ENCODE peak calls at places on chromosomes 6 and 20, in nine cellular contexts. Z is left cardiac atrium; X is activated naive CD8-positive, alpha-beta T cell treated with anti-CD3 and anti-CD28 coated beads, Interleukin-2, amount 50 U/mL, for 24 hours; Q is Panc1; C is GM12878; T is activated CD8-positive, alpha-beta T cell treated with anti-CD3 and anti-CD28 coated beads, Interleukin-2, amount 10 ng/mL, durations not matched to agents 7 days and 5 days; G is sciatic nerve; N is Right ventricle myocardium superior; P is activated T-cell treated with anti-CD3 and anti-CD28 coated beads, Interleukin-2, amount 50 U/mL, for 72 hours. W is an unnamed sample.

GRCh38 chr6:132797975-132798819 is at the start of gene SLC18B1:
- ATAC-seq in Z (peak; percentile 88), G (peak; percentile 85), P (peak; percentile 66), Q (peak; percentile 79), C (peak; percentile 71), N (peak; percentile 88), X (peak; percentile 65), T (peak; percentile 72), W (peak; percentile 72)

GRCh38 chr6:144500886-144501285 is 215.8 kb downstream of the UTRN start:
- ATAC-seq in Z (peak; percentile 27), C (no peak), X (peak; percentile 71), T (no peak), N (peak; percentile 71), G (no peak), P (peak; percentile 53), Q (no peak), W (peak; percentile 71)

GRCh38 chr20:18405826-18406225 is 61.0 kb downstream of the DZANK1 start:
- ATAC-seq in X (no peak), Z (no peak), P (no peak), T (no peak), C (no peak), Q (no peak), N (no peak), G (no peak), W (no peak)

GRCh38 chr6:39085129-39085528 is 29.9 kb downstream of the SAYSD1 start:
- ATAC-seq in Q (no peak), Z (no peak), N (no peak), G (no peak), T (no peak), C (no peak), X (no peak), P (no peak), W (no peak)

GRCh38 chr6:29462022-29462421 is 5.1 kb downstream of the OR2H1 start:
- ATAC-seq in G (no peak), X (no peak), Z (no peak), Q (no peak), P (no peak), T (no peak), C (no peak), N (no peak), W (no peak)

GRCh38 chr6:22353036-22353560 is 56.3 kb upstream of the PRL start:
- ATAC-seq in Q (no peak), Z (no peak), C (no peak), T (no peak), X (no peak), G (no peak), P (no peak), N (no peak), W (no peak)

GRCh38 chr6:108944707-108945685 is 96.8 kb downstream of the ARMC2 start:
- ATAC-seq in Q (no peak), Z (peak; percentile 76), G (peak; percentile 78), C (no peak), X (no peak), T (no peak), N (peak; percentile 67), P (no peak), W (no peak)

GRCh38 chr6:37139223-37139962 is 30.6 kb upstream of the PIM1 start:
- ATAC-seq in C (no peak), Q (no peak), P (no peak), G (no peak), X (no peak), Z (no peak), N (no peak), T (no peak), W (no peak)

GRCh38 chr20:34709836-34710567 is 5.9 kb downstream of the TP53INP2 start:
- ATAC-seq in Z (peak; percentile 55), Q (peak; percentile 73), C (peak; percentile 51), P (peak; percentile 41), N (peak; percentile 69), T (peak; percentile 45), X (peak; percentile 38), G (peak; percentile 77), W (peak; percentile 17)

GRCh38 chr6:148868314-148868713 is 121.5 kb downstream of the UST start:
- ATAC-seq in Q (no peak), P (peak; percentile 82), C (no peak), G (no peak), X (peak; percentile 76), T (no peak), Z (peak; percentile 41), N (no peak), W (peak; percentile 84)

GRCh38 chr6:148677594-148678476 is 69.0 kb upstream of the UST start:
- ATAC-seq in Z (no peak), T (no peak), G (no peak), Q (no peak), C (peak; percentile 90), N (no peak), X (peak; percentile 20), P (no peak), W (no peak)

GRCh38 chr6:170276369-170277057 is 14.4 kb downstream of the DLL1 start:
- ATAC-seq in G (peak; percentile 88), P (no peak), Q (no peak), C (no peak), Z (peak; percentile 52), T (no peak), N (peak; percentile 76), X (no peak), W (no peak)

GRCh38 chr6:104541411-104541810 is 318.3 kb downstream of the HACE1 start:
- ATAC-seq in P (no peak), Z (no peak), Q (no peak), C (no peak), G (peak; percentile 50), X (no peak), T (no peak), N (no peak), W (no peak)

GRCh38 chr6:13453771-13454251 is 33.6 kb downstream of the GFOD1 start:
- ATAC-seq in P (peak; percentile 68), G (no peak), X (peak; percentile 73), N (no peak), T (peak; percentile 40), C (peak; percentile 72), Z (peak; percentile 12), Q (no peak), W (peak; percentile 78)

GRCh38 chr6:80543598-80544181 is 437.2 kb downstream of the BCKDHB start:
- ATAC-seq in T (no peak), Z (peak; percentile 69), X (no peak), Q (no peak), G (no peak), N (no peak), C (peak; percentile 68), P (no peak), W (peak; percentile 59)

GRCh38 chr6:34159844-34160243 is 14.0 kb upstream of the GRM4 start:
- ATAC-seq in Q (no peak), N (no peak), C (no peak), X (no peak), G (no peak), Z (no peak), T (no peak), P (no peak), W (no peak)

GRCh38 chr6:158207452-158207788 is 39.3 kb downstream of the GTF2H5 start:
- ATAC-seq in N (no peak), C (peak; percentile 98), Q (no peak), P (peak; percentile 97), Z (no peak), T (peak; percentile 93), X (peak; percentile 95), G (no peak), W (peak; percentile 97)

GRCh38 chr6:134551245-134551960 is 233.5 kb upstream of the SGK1 start:
- ATAC-seq in T (no peak), X (no peak), Z (peak; percentile 72), Q (peak; percentile 68), P (no peak), N (no peak), G (peak; percentile 34), C (no peak), W (no peak)

GRCh38 chr6:89887452-89888137 is 6.7 kb upstream of the GJA10 start:
- ATAC-seq in P (peak; percentile 40), C (no peak), X (peak; percentile 46), Z (no peak), T (peak; percentile 55), N (no peak), G (peak; percentile 36), Q (peak; percentile 34), W (peak; percentile 38)

GRCh38 chr6:43953794-43954310 is 173.4 kb downstream of the MRPL14 start:
- ATAC-seq in Q (peak; percentile 57), G (peak; percentile 10), X (no peak), P (no peak), Z (peak; percentile 72), C (peak; percentile 62), T (no peak), N (peak; percentile 69), W (no peak)

GRCh38 chr6:154138806-154139205 is 99.8 kb downstream of the OPRM1 start:
- ATAC-seq in Q (no peak), P (no peak), T (no peak), Z (no peak), C (no peak), X (no peak), G (no peak), N (no peak), W (no peak)

GRCh38 chr6:15340775-15341174 is 94.9 kb downstream of the JARID2 start:
- ATAC-seq in Z (no peak), Q (no peak), N (no peak), C (peak; percentile 72), T (peak; percentile 31), X (peak; percentile 41), G (no peak), P (no peak), W (peak; percentile 61)

W was measured in activated T-helper 17 cell treated with anti-CD3 and anti-CD28 coated beads, Interleukin-2, amount 50 U/mL, for 72 hours.